ENCODE peak calls at places on chromosome 6, in ten cellular contexts. K, T, A, N, V, U, L, P, C and F are unnamed samples.

GRCh38 chr6:111837641-111838500 is 35.4 kb downstream of the FYN start:
- DNase-seq in K (no peak), T (no peak), A (no peak), N (no peak), V (no peak), U (no peak), L (no peak), P (no peak), C (no peak), F (no peak)

GRCh38 chr6:29647927-29648642 is 8.8 kb upstream of the MOG start:
- DNase-seq in K (peak; percentile 40), T (no peak), A (no peak), N (peak; percentile 14), V (no peak), U (peak; percentile 20), L (peak; percentile 73), P (no peak), C (no peak), F (no peak)

GRCh38 chr6:134510920-134511319 is 193.0 kb upstream of the SGK1 start:
- DNase-seq in K (no peak), T (no peak), A (no peak), N (no peak), V (no peak), U (no peak), L (no peak), P (no peak), C (no peak), F (no peak)

GRCh38 chr6:161353208-161353613 is 79.3 kb upstream of the AGPAT4 start:
- DNase-seq in K (no peak), T (no peak), A (no peak), N (no peak), V (no peak), U (no peak), L (peak; percentile 25), P (peak; percentile 86), C (no peak), F (no peak)

GRCh38 chr6:132483779-132484679 is 28.9 kb downstream of the STX7 start:
- DNase-seq in K (peak; percentile 57), T (peak; percentile 11), A (no peak), N (peak; percentile 55), V (peak; percentile 70), U (peak; percentile 65), L (peak; percentile 80), P (no peak), C (no peak), F (peak; percentile 29)

GRCh38 chr6:170280689-170281045 is 10.2 kb downstream of the DLL1 start:
- DNase-seq in K (no peak), T (no peak), A (no peak), N (no peak), V (no peak), U (peak; percentile 62), L (no peak), P (no peak), C (no peak), F (no peak)

GRCh38 chr6:152630832-152631231 is 6.3 kb downstream of the SYNE1 start:
- DNase-seq in K (no peak), T (no peak), A (no peak), N (no peak), V (no peak), U (no peak), L (no peak), P (no peak), C (no peak), F (no peak)

GRCh38 chr6:168163096-168163731 is 84.2 kb upstream of the FRMD1 start:
- DNase-seq in K (no peak), T (no peak), A (no peak), N (peak; percentile 41), V (no peak), U (no peak), L (no peak), P (peak; percentile 57), C (peak; percentile 24), F (no peak)

GRCh38 chr6:34674268-34674639 is 22.3 kb downstream of the ILRUN start:
- DNase-seq in K (no peak), T (no peak), A (no peak), N (no peak), V (no peak), U (no peak), L (no peak), P (no peak), C (no peak), F (no peak)